ENCODE peak calls at places on chromosomes 7 and 10, in six cellular contexts. G, E, S, T, R and X are unnamed samples.

GRCh38 chr10:1280436-1281401 is 224.5 kb downstream of the WDR37 start:
- DNase-seq in T (no peak), R (no peak), S (no peak), G (no peak), E (no peak), X (no peak)

GRCh38 chr10:13890617-13891541 is 304.1 kb downstream of the PRPF18 start:
- DNase-seq in E (peak; percentile 19), T (peak; percentile 52), G (no peak), S (no peak), R (no peak), X (no peak)

GRCh38 chr7:690478-691360 is 35.8 kb upstream of the DNAAF5 start:
- DNase-seq in S (no peak), R (no peak), E (no peak), T (peak; percentile 12), G (no peak), X (no peak)

GRCh38 chr7:21967500-21968099 is 21.9 kb upstream of the CDCA7L start:
- DNase-seq in R (peak; percentile 19), S (peak; percentile 67), E (no peak), T (no peak), G (no peak), X (no peak)

GRCh38 chr7:132275384-132275783 is 300.9 kb downstream of the PLXNA4 start:
- DNase-seq in E (no peak), G (no peak), R (no peak), S (no peak), T (no peak), X (no peak)

GRCh38 chr7:16268821-16269768 is 152.2 kb downstream of the CRPPA start:
- DNase-seq in S (peak; percentile 73), G (no peak), T (peak; percentile 83), E (no peak), R (no peak), X (peak; percentile 69)

GRCh38 chr10:99328579-99329237 is 448 bp upstream of the CNNM1 start:
- DNase-seq in R (no peak), S (no peak), T (peak; percentile 7), G (no peak), E (no peak), X (no peak)

GRCh38 chr7:140923358-140924006 is 1.2 kb downstream of the BRAF start:
- DNase-seq in G (no peak), E (no peak), T (no peak), R (no peak), S (no peak), X (peak; percentile 31)

GRCh38 chr7:2203551-2204300 is 29.0 kb downstream of the MAD1L1 start:
- DNase-seq in E (no peak), G (no peak), R (no peak), T (peak; percentile 15), S (no peak), X (no peak)

GRCh38 chr7:43463401-43463980 is 119.4 kb upstream of the STK17A start:
- DNase-seq in T (no peak), S (no peak), R (no peak), G (no peak), E (no peak), X (no peak)

GRCh38 chr7:70183278-70183677 is 585.0 kb downstream of the AUTS2 start:
- DNase-seq in S (no peak), E (peak; percentile 35), R (no peak), G (no peak), T (no peak), X (no peak)

GRCh38 chr7:1123721-1124120 is 35.8 kb downstream of the GPER1 start:
- DNase-seq in R (no peak), S (no peak), E (peak; percentile 83), G (no peak), T (peak; percentile 79), X (peak; percentile 70)

GRCh38 chr10:1241973-1242935 is 186.1 kb downstream of the WDR37 start:
- DNase-seq in T (no peak), G (no peak), E (peak; percentile 54), S (no peak), R (no peak), X (no peak)

GRCh38 chr7:8515786-8516185 is 82.4 kb downstream of the NXPH1 start:
- DNase-seq in E (no peak), G (no peak), R (no peak), T (no peak), S (no peak), X (no peak)

GRCh38 chr7:151016942-151017341 is 7.4 kb downstream of the ATG9B start:
- DNase-seq in E (no peak), R (no peak), T (no peak), G (no peak), S (no peak), X (no peak)

GRCh38 chr7:130063036-130063435 is 7.3 kb upstream of the KLHDC10 start:
- DNase-seq in E (peak; percentile 81), G (peak; percentile 36), T (peak; percentile 31), S (peak; percentile 34), R (peak; percentile 73), X (peak; percentile 50)

GRCh38 chr10:119782981-119783664 is 57.3 kb downstream of the INPP5F start:
- DNase-seq in S (no peak), E (no peak), G (no peak), R (no peak), T (no peak), X (no peak)

GRCh38 chr10:52744057-52744819 is 28.3 kb downstream of the MBL2 start:
- DNase-seq in G (no peak), R (no peak), S (no peak), T (no peak), E (no peak), X (no peak)

GRCh38 chr7:150388306-150388705 is 9.2 kb downstream of the ZNF775 start:
- DNase-seq in R (no peak), S (no peak), E (no peak), G (no peak), T (no peak), X (no peak)

GRCh38 chr10:74107391-74107790 is 43.2 kb downstream of the AP3M1 start:
- DNase-seq in E (no peak), G (no peak), T (no peak), R (no peak), S (no peak), X (no peak)

GRCh38 chr7:91372323-91372722 is 108.1 kb downstream of the FZD1 start:
- DNase-seq in E (no peak), G (no peak), R (no peak), S (no peak), T (no peak), X (no peak)

GRCh38 chr7:121023189-121023588 is 34.7 kb downstream of the CPED1 start:
- DNase-seq in R (no peak), G (no peak), S (no peak), E (no peak), T (no peak), X (no peak)

GRCh38 chr10:111650088-111650487 is 533.5 kb downstream of the GPAM start:
- DNase-seq in T (no peak), E (peak; percentile 2), S (no peak), G (no peak), R (no peak), X (no peak)

GRCh38 chr7:3780525-3780924 is 479.5 kb downstream of the SDK1 start:
- DNase-seq in R (no peak), T (no peak), G (no peak), E (no peak), S (no peak), X (no peak)

GRCh38 chr7:155763721-155764431 is 48.4 kb downstream of the SHH start:
- DNase-seq in R (peak; percentile 46), E (no peak), S (peak; percentile 70), G (peak; percentile 19), T (peak; percentile 77), X (no peak)

GRCh38 chr10:4676566-4676965 is 149.4 kb upstream of the AKR1E2 start:
- DNase-seq in E (no peak), S (no peak), R (no peak), T (no peak), G (no peak), X (no peak)

GRCh38 chr10:111175786-111176185 is 99.0 kb downstream of the ADRA2A start:
- DNase-seq in E (no peak), S (no peak), R (no peak), G (no peak), T (no peak), X (peak; percentile 80)

GRCh38 chr7:41093141-41093540 is 609.7 kb downstream of the INHBA start:
- DNase-seq in S (no peak), G (no peak), E (no peak), T (no peak), R (no peak), X (peak; percentile 55)

GRCh38 chr10:119497243-119497642 is 45.3 kb downstream of the RGS10 start:
- DNase-seq in R (no peak), S (no peak), E (no peak), T (no peak), G (no peak), X (no peak)

GRCh38 chr7:105473163-105473562 is 48.9 kb downstream of the PUS7 start:
- DNase-seq in G (no peak), T (peak; percentile 91), S (no peak), R (no peak), E (no peak), X (peak; percentile 24)

GRCh38 chr10:78963074-78964034 is 105.4 kb upstream of the ZMIZ1 start:
- DNase-seq in G (no peak), S (no peak), R (no peak), E (no peak), T (no peak), X (no peak)

GRCh38 chr7:88226201-88226600 is 6.4 kb upstream of the SRI start:
- DNase-seq in G (no peak), S (no peak), R (no peak), E (no peak), T (no peak), X (no peak)